ENCODE peak calls at places on chromosomes 16 and 17, in seven cellular contexts. One of them, this sample, is unnamed.

GRCh38 chr17:69802045-69802740 is 272.8 kb upstream of the KCNJ16 start:
- DNase-seq in SK-N-SH: no peak
- DNase-seq in HepG2: no peak
- DNase-seq in H1: no peak
- DNase-seq in GM12878: no peak
- DNase-seq in K562: no peak
- DNase-seq in GM12892: no peak
- DNase-seq in this sample: no peak

GRCh38 chr16:20300312-20301097 is 26.8 kb downstream of the GP2 start:
- DNase-seq in SK-N-SH: peak; percentile 67
- DNase-seq in HepG2: peak; percentile 71
- DNase-seq in H1: peak; percentile 47
- DNase-seq in GM12878: peak; percentile 46
- DNase-seq in K562: peak; percentile 68
- DNase-seq in GM12892: peak; percentile 40
- DNase-seq in this sample: peak; percentile 35

GRCh38 chr16:56348168-56349085 is 76.9 kb downstream of the AMFR start:
- DNase-seq in SK-N-SH: no peak
- DNase-seq in HepG2: no peak
- DNase-seq in H1: no peak
- DNase-seq in GM12878: no peak
- DNase-seq in K562: no peak
- DNase-seq in GM12892: no peak
- DNase-seq in this sample: no peak

GRCh38 chr16:53984936-53985335 is 281.0 kb downstream of the FTO start:
- DNase-seq in SK-N-SH: no peak
- DNase-seq in HepG2: no peak
- DNase-seq in H1: no peak
- DNase-seq in GM12878: no peak
- DNase-seq in K562: no peak
- DNase-seq in GM12892: no peak
- DNase-seq in this sample: no peak

GRCh38 chr17:56809106-56809819 is 24.5 kb downstream of the C17orf67 start:
- DNase-seq in SK-N-SH: no peak
- DNase-seq in HepG2: no peak
- DNase-seq in H1: no peak
- DNase-seq in GM12878: no peak
- DNase-seq in K562: no peak
- DNase-seq in GM12892: no peak
- DNase-seq in this sample: no peak

GRCh38 chr17:1604831-1605528 is 23.7 kb downstream of the SLC43A2 start:
- DNase-seq in SK-N-SH: no peak
- DNase-seq in HepG2: peak; percentile 35
- DNase-seq in H1: no peak
- DNase-seq in GM12878: no peak
- DNase-seq in K562: no peak
- DNase-seq in GM12892: no peak
- DNase-seq in this sample: no peak

GRCh38 chr17:19546289-19547065 is 12.8 kb downstream of the SLC47A1 start:
- DNase-seq in SK-N-SH: no peak
- DNase-seq in HepG2: no peak
- DNase-seq in H1: no peak
- DNase-seq in GM12878: no peak
- DNase-seq in K562: no peak
- DNase-seq in GM12892: no peak
- DNase-seq in this sample: no peak

GRCh38 chr16:74607310-74607966 is 524 bp upstream of the GLG1 start:
- DNase-seq in SK-N-SH: no peak
- DNase-seq in HepG2: peak; percentile 68
- DNase-seq in H1: peak; percentile 23
- DNase-seq in GM12878: no peak
- DNase-seq in K562: no peak
- DNase-seq in GM12892: no peak
- DNase-seq in this sample: no peak

GRCh38 chr17:69462882-69463281 is 48.4 kb downstream of the MAP2K6 start:
- DNase-seq in SK-N-SH: no peak
- DNase-seq in HepG2: no peak
- DNase-seq in H1: no peak
- DNase-seq in GM12878: no peak
- DNase-seq in K562: no peak
- DNase-seq in GM12892: no peak
- DNase-seq in this sample: no peak

GRCh38 chr16:1532081-1532760 is 1.2 kb upstream of the TMEM204 start:
- DNase-seq in SK-N-SH: no peak
- DNase-seq in HepG2: no peak
- DNase-seq in H1: no peak
- DNase-seq in GM12878: no peak
- DNase-seq in K562: no peak
- DNase-seq in GM12892: no peak
- DNase-seq in this sample: no peak

GRCh38 chr16:62066747-62067146 is 30.5 kb upstream of the CDH8 start:
- DNase-seq in SK-N-SH: no peak
- DNase-seq in HepG2: no peak
- DNase-seq in H1: no peak
- DNase-seq in GM12878: no peak
- DNase-seq in K562: no peak
- DNase-seq in GM12892: no peak
- DNase-seq in this sample: no peak

GRCh38 chr16:28989363-28989762 is 4.5 kb downstream of the LAT start:
- DNase-seq in SK-N-SH: no peak
- DNase-seq in HepG2: no peak
- DNase-seq in H1: no peak
- DNase-seq in GM12878: no peak
- DNase-seq in K562: no peak
- DNase-seq in GM12892: no peak
- DNase-seq in this sample: no peak

GRCh38 chr17:78239489-78239931 is 8.1 kb downstream of the TMEM235 start:
- DNase-seq in SK-N-SH: no peak
- DNase-seq in HepG2: no peak
- DNase-seq in H1: no peak
- DNase-seq in GM12878: no peak
- DNase-seq in K562: peak; percentile 83
- DNase-seq in GM12892: no peak
- DNase-seq in this sample: no peak

GRCh38 chr16:17362191-17362590 is 108.6 kb downstream of the XYLT1 start:
- DNase-seq in SK-N-SH: no peak
- DNase-seq in HepG2: no peak
- DNase-seq in H1: no peak
- DNase-seq in GM12878: no peak
- DNase-seq in K562: no peak
- DNase-seq in GM12892: no peak
- DNase-seq in this sample: no peak
- TF ChIP-seq TAF1 in SK-N-SH: no peak
- TF ChIP-seq TAF1 in HepG2: no peak
- TF ChIP-seq TAF1 in H1: no peak
- TF ChIP-seq TAF1 in GM12878: no peak
- TF ChIP-seq TAF1 in K562: no peak
- TF ChIP-seq TAF1 in GM12892: no peak
- TF ChIP-seq TAF1 in this sample: no peak

DNA sequence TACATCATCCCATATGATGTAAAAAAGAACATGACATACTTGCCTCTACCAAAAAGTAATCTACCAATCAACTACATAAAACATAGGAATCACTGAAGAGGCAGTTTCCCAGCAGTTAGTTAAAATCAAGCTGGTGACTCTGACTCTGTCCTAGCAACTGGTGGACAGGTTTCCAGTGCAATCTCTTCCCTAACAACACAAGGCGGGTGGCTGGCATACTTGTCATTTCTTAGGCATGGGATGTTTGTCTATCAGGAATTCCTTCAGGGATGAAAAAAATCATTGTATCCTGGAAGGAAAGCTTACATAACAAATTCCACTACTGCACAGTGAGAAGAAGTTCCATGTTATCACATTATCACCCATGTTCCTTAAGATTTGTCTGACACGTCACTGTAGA is 50.9 kb downstream of the HELZ start:
- DNase-seq in SK-N-SH: no peak
- DNase-seq in HepG2: peak; percentile 50
- DNase-seq in H1: no peak
- DNase-seq in GM12878: no peak
- DNase-seq in K562: no peak
- DNase-seq in GM12892: no peak
- DNase-seq in this sample: no peak
- TF ChIP-seq TAF1 in SK-N-SH: no peak
- TF ChIP-seq TAF1 in HepG2: no peak
- TF ChIP-seq TAF1 in H1: no peak
- TF ChIP-seq TAF1 in GM12878: no peak
- TF ChIP-seq TAF1 in K562: no peak
- TF ChIP-seq TAF1 in GM12892: no peak
- TF ChIP-seq TAF1 in this sample: no peak

GRCh38 chr17:49952912-49953497 is 16.0 kb upstream of the DLX4 start:
- DNase-seq in SK-N-SH: no peak
- DNase-seq in HepG2: peak; percentile 46
- DNase-seq in H1: no peak
- DNase-seq in GM12878: no peak
- DNase-seq in K562: no peak
- DNase-seq in GM12892: no peak
- DNase-seq in this sample: no peak
- TF ChIP-seq TAF1 in SK-N-SH: no peak
- TF ChIP-seq TAF1 in HepG2: no peak
- TF ChIP-seq TAF1 in H1: no peak
- TF ChIP-seq TAF1 in GM12878: no peak
- TF ChIP-seq TAF1 in K562: no peak
- TF ChIP-seq TAF1 in GM12892: no peak
- TF ChIP-seq TAF1 in this sample: no peak

DNA sequence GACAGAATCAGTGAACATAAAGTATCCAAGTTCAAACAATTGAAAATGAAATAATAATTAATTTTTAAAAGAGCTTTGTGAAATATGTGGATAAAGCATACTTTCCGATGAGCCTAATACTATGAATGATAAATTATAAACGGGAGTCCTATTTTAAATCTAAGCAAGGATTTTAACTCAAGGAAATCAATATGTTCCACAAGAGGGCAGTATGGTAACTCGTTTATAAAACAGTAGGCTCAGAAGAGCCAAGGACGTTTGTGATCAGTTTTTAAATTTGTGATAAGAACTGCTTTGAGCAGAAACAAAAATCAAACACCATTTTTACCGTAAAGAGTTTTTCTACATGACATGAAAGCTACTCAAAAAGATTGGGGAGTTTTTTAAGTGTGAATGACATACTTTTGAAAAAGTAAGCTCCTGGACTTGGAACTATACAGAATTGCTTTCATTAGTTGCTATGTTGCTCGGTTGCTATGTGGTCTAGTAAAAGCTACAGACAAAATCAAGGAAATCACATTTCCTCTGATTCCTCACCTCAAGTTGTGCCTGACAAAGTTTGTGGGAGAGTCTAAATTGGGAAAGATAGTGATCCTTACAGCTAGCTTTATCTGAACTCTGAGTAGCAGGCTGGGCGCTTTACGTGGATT is 11.8 kb upstream of the TEKT1 start:
- DNase-seq in SK-N-SH: peak; percentile 26
- DNase-seq in HepG2: peak; percentile 54
- DNase-seq in H1: no peak
- DNase-seq in GM12878: no peak
- DNase-seq in K562: peak; percentile 19
- DNase-seq in GM12892: no peak
- DNase-seq in this sample: no peak
- TF ChIP-seq TAF1 in SK-N-SH: no peak
- TF ChIP-seq TAF1 in HepG2: no peak
- TF ChIP-seq TAF1 in H1: no peak
- TF ChIP-seq TAF1 in GM12878: no peak
- TF ChIP-seq TAF1 in K562: no peak
- TF ChIP-seq TAF1 in GM12892: no peak
- TF ChIP-seq TAF1 in this sample: no peak